ENCODE peak calls at places on chromosomes 7 and 10, in seven cellular contexts. One of them, this sample, is unnamed.

GRCh38 chr10:50216894-50217293 is 34.4 kb downstream of the ASAH2 start:
- DNase-seq in stimulated activated CD8-positive, alpha-beta memory T cell treated with anti-CD3 and anti-CD28 coated beads, Interleukin-7, amount 100 ng/mL, for 4 hours: no peak
- DNase-seq in effector memory CD8-positive, alpha-beta T cell: no peak
- DNase-seq in T-helper 2 cell: no peak
- DNase-seq in GF-D8: no peak
- DNase-seq in ovary: no peak
- DNase-seq in activated CD4-positive, alpha-beta T cell treated with anti-CD3 and anti-CD28 coated beads, Interleukin-2, amount 50 U/mL, for 48 hours: no peak
- DNase-seq in this sample: peak

GRCh38 chr7:143492799-143493568 is 15.3 kb downstream of the TAS2R41 start:
- DNase-seq in stimulated activated CD8-positive, alpha-beta memory T cell treated with anti-CD3 and anti-CD28 coated beads, Interleukin-7, amount 100 ng/mL, for 4 hours: no peak
- DNase-seq in effector memory CD8-positive, alpha-beta T cell: no peak
- DNase-seq in T-helper 2 cell: no peak
- DNase-seq in GF-D8: no peak
- DNase-seq in ovary: no peak
- DNase-seq in activated CD4-positive, alpha-beta T cell treated with anti-CD3 and anti-CD28 coated beads, Interleukin-2, amount 50 U/mL, for 48 hours: no peak
- DNase-seq in this sample: no peak

GRCh38 chr10:60048146-60048545 is 141.8 kb upstream of the CCDC6 start:
- DNase-seq in stimulated activated CD8-positive, alpha-beta memory T cell treated with anti-CD3 and anti-CD28 coated beads, Interleukin-7, amount 100 ng/mL, for 4 hours: no peak
- DNase-seq in effector memory CD8-positive, alpha-beta T cell: no peak
- DNase-seq in T-helper 2 cell: no peak
- DNase-seq in GF-D8: no peak
- DNase-seq in ovary: no peak
- DNase-seq in activated CD4-positive, alpha-beta T cell treated with anti-CD3 and anti-CD28 coated beads, Interleukin-2, amount 50 U/mL, for 48 hours: no peak
- DNase-seq in this sample: no peak

GRCh38 chr10:58755688-58756087 is 243.0 kb downstream of the BICC1 start:
- DNase-seq in stimulated activated CD8-positive, alpha-beta memory T cell treated with anti-CD3 and anti-CD28 coated beads, Interleukin-7, amount 100 ng/mL, for 4 hours: no peak
- DNase-seq in effector memory CD8-positive, alpha-beta T cell: no peak
- DNase-seq in T-helper 2 cell: no peak
- DNase-seq in GF-D8: no peak
- DNase-seq in ovary: no peak
- DNase-seq in activated CD4-positive, alpha-beta T cell treated with anti-CD3 and anti-CD28 coated beads, Interleukin-2, amount 50 U/mL, for 48 hours: no peak
- DNase-seq in this sample: no peak

GRCh38 chr10:381346-381745 is 246.1 kb downstream of the ZMYND11 start:
- DNase-seq in stimulated activated CD8-positive, alpha-beta memory T cell treated with anti-CD3 and anti-CD28 coated beads, Interleukin-7, amount 100 ng/mL, for 4 hours: no peak
- DNase-seq in effector memory CD8-positive, alpha-beta T cell: no peak
- DNase-seq in T-helper 2 cell: no peak
- DNase-seq in GF-D8: no peak
- DNase-seq in ovary: no peak
- DNase-seq in activated CD4-positive, alpha-beta T cell treated with anti-CD3 and anti-CD28 coated beads, Interleukin-2, amount 50 U/mL, for 48 hours: no peak
- DNase-seq in this sample: no peak

GRCh38 chr10:97028126-97028831 is 157.5 kb downstream of the SLIT1 start:
- DNase-seq in stimulated activated CD8-positive, alpha-beta memory T cell treated with anti-CD3 and anti-CD28 coated beads, Interleukin-7, amount 100 ng/mL, for 4 hours: no peak
- DNase-seq in effector memory CD8-positive, alpha-beta T cell: no peak
- DNase-seq in T-helper 2 cell: no peak
- DNase-seq in GF-D8: no peak
- DNase-seq in ovary: no peak
- DNase-seq in activated CD4-positive, alpha-beta T cell treated with anti-CD3 and anti-CD28 coated beads, Interleukin-2, amount 50 U/mL, for 48 hours: no peak
- DNase-seq in this sample: no peak

GRCh38 chr10:317219-317868 is 182.1 kb downstream of the ZMYND11 start:
- DNase-seq in stimulated activated CD8-positive, alpha-beta memory T cell treated with anti-CD3 and anti-CD28 coated beads, Interleukin-7, amount 100 ng/mL, for 4 hours: peak
- DNase-seq in effector memory CD8-positive, alpha-beta T cell: no peak
- DNase-seq in T-helper 2 cell: no peak
- DNase-seq in GF-D8: no peak
- DNase-seq in ovary: no peak
- DNase-seq in activated CD4-positive, alpha-beta T cell treated with anti-CD3 and anti-CD28 coated beads, Interleukin-2, amount 50 U/mL, for 48 hours: no peak
- DNase-seq in this sample: no peak

GRCh38 chr10:79038841-79039201 is 29.9 kb upstream of the ZMIZ1 start:
- DNase-seq in stimulated activated CD8-positive, alpha-beta memory T cell treated with anti-CD3 and anti-CD28 coated beads, Interleukin-7, amount 100 ng/mL, for 4 hours: no peak
- DNase-seq in effector memory CD8-positive, alpha-beta T cell: no peak
- DNase-seq in T-helper 2 cell: no peak
- DNase-seq in GF-D8: no peak
- DNase-seq in ovary: no peak
- DNase-seq in activated CD4-positive, alpha-beta T cell treated with anti-CD3 and anti-CD28 coated beads, Interleukin-2, amount 50 U/mL, for 48 hours: no peak
- DNase-seq in this sample: no peak

GRCh38 chr7:141960687-141961422 is 12.7 kb downstream of the TAS2R38 start:
- DNase-seq in stimulated activated CD8-positive, alpha-beta memory T cell treated with anti-CD3 and anti-CD28 coated beads, Interleukin-7, amount 100 ng/mL, for 4 hours: no peak
- DNase-seq in effector memory CD8-positive, alpha-beta T cell: no peak
- DNase-seq in T-helper 2 cell: no peak
- DNase-seq in GF-D8: peak
- DNase-seq in ovary: no peak
- DNase-seq in activated CD4-positive, alpha-beta T cell treated with anti-CD3 and anti-CD28 coated beads, Interleukin-2, amount 50 U/mL, for 48 hours: no peak
- DNase-seq in this sample: no peak

GRCh38 chr10:131842351-131843088 is 58.3 kb upstream of the PPP2R2D start:
- DNase-seq in stimulated activated CD8-positive, alpha-beta memory T cell treated with anti-CD3 and anti-CD28 coated beads, Interleukin-7, amount 100 ng/mL, for 4 hours: no peak
- DNase-seq in effector memory CD8-positive, alpha-beta T cell: no peak
- DNase-seq in T-helper 2 cell: no peak
- DNase-seq in GF-D8: no peak
- DNase-seq in ovary: no peak
- DNase-seq in activated CD4-positive, alpha-beta T cell treated with anti-CD3 and anti-CD28 coated beads, Interleukin-2, amount 50 U/mL, for 48 hours: no peak
- DNase-seq in this sample: no peak

GRCh38 chr10:14032406-14032998 is 298.2 kb downstream of the FRMD4A start:
- DNase-seq in stimulated activated CD8-positive, alpha-beta memory T cell treated with anti-CD3 and anti-CD28 coated beads, Interleukin-7, amount 100 ng/mL, for 4 hours: no peak
- DNase-seq in effector memory CD8-positive, alpha-beta T cell: peak
- DNase-seq in T-helper 2 cell: no peak
- DNase-seq in GF-D8: no peak
- DNase-seq in ovary: peak
- DNase-seq in activated CD4-positive, alpha-beta T cell treated with anti-CD3 and anti-CD28 coated beads, Interleukin-2, amount 50 U/mL, for 48 hours: peak
- DNase-seq in this sample: no peak

GRCh38 chr7:82131224-82131623 is 312.4 kb downstream of the CACNA2D1 start:
- DNase-seq in stimulated activated CD8-positive, alpha-beta memory T cell treated with anti-CD3 and anti-CD28 coated beads, Interleukin-7, amount 100 ng/mL, for 4 hours: no peak
- DNase-seq in effector memory CD8-positive, alpha-beta T cell: no peak
- DNase-seq in T-helper 2 cell: no peak
- DNase-seq in GF-D8: no peak
- DNase-seq in ovary: no peak
- DNase-seq in activated CD4-positive, alpha-beta T cell treated with anti-CD3 and anti-CD28 coated beads, Interleukin-2, amount 50 U/mL, for 48 hours: no peak
- DNase-seq in this sample: no peak

GRCh38 chr7:90387470-90388240 is 15.6 kb upstream of the CLDN12 start:
- DNase-seq in stimulated activated CD8-positive, alpha-beta memory T cell treated with anti-CD3 and anti-CD28 coated beads, Interleukin-7, amount 100 ng/mL, for 4 hours: no peak
- DNase-seq in effector memory CD8-positive, alpha-beta T cell: no peak
- DNase-seq in T-helper 2 cell: no peak
- DNase-seq in GF-D8: no peak
- DNase-seq in ovary: no peak
- DNase-seq in activated CD4-positive, alpha-beta T cell treated with anti-CD3 and anti-CD28 coated beads, Interleukin-2, amount 50 U/mL, for 48 hours: no peak
- DNase-seq in this sample: no peak

GRCh38 chr7:47550788-47551470 is 31.0 kb downstream of the TNS3 start:
- DNase-seq in stimulated activated CD8-positive, alpha-beta memory T cell treated with anti-CD3 and anti-CD28 coated beads, Interleukin-7, amount 100 ng/mL, for 4 hours: no peak
- DNase-seq in effector memory CD8-positive, alpha-beta T cell: no peak
- DNase-seq in T-helper 2 cell: no peak
- DNase-seq in GF-D8: no peak
- DNase-seq in ovary: peak
- DNase-seq in activated CD4-positive, alpha-beta T cell treated with anti-CD3 and anti-CD28 coated beads, Interleukin-2, amount 50 U/mL, for 48 hours: no peak
- DNase-seq in this sample: no peak

GRCh38 chr7:31478018-31478417 is 35.9 kb upstream of the ITPRID1 start:
- DNase-seq in stimulated activated CD8-positive, alpha-beta memory T cell treated with anti-CD3 and anti-CD28 coated beads, Interleukin-7, amount 100 ng/mL, for 4 hours: no peak
- DNase-seq in effector memory CD8-positive, alpha-beta T cell: no peak
- DNase-seq in T-helper 2 cell: no peak
- DNase-seq in GF-D8: no peak
- DNase-seq in ovary: no peak
- DNase-seq in activated CD4-positive, alpha-beta T cell treated with anti-CD3 and anti-CD28 coated beads, Interleukin-2, amount 50 U/mL, for 48 hours: no peak
- DNase-seq in this sample: no peak

GRCh38 chr7:135964254-135964653 is 12.9 kb downstream of the MTPN start:
- DNase-seq in stimulated activated CD8-positive, alpha-beta memory T cell treated with anti-CD3 and anti-CD28 coated beads, Interleukin-7, amount 100 ng/mL, for 4 hours: no peak
- DNase-seq in effector memory CD8-positive, alpha-beta T cell: no peak
- DNase-seq in T-helper 2 cell: no peak
- DNase-seq in GF-D8: no peak
- DNase-seq in ovary: no peak
- DNase-seq in activated CD4-positive, alpha-beta T cell treated with anti-CD3 and anti-CD28 coated beads, Interleukin-2, amount 50 U/mL, for 48 hours: no peak
- DNase-seq in this sample: no peak

GRCh38 chr7:103810112-103810744 is 179.2 kb downstream of the RELN start:
- DNase-seq in stimulated activated CD8-positive, alpha-beta memory T cell treated with anti-CD3 and anti-CD28 coated beads, Interleukin-7, amount 100 ng/mL, for 4 hours: no peak
- DNase-seq in effector memory CD8-positive, alpha-beta T cell: no peak
- DNase-seq in T-helper 2 cell: no peak
- DNase-seq in GF-D8: no peak
- DNase-seq in ovary: no peak
- DNase-seq in activated CD4-positive, alpha-beta T cell treated with anti-CD3 and anti-CD28 coated beads, Interleukin-2, amount 50 U/mL, for 48 hours: no peak
- DNase-seq in this sample: no peak

GRCh38 chr7:100598425-100598824 is 3.7 kb upstream of the PCOLCE start:
- DNase-seq in stimulated activated CD8-positive, alpha-beta memory T cell treated with anti-CD3 and anti-CD28 coated beads, Interleukin-7, amount 100 ng/mL, for 4 hours: no peak
- DNase-seq in effector memory CD8-positive, alpha-beta T cell: no peak
- DNase-seq in T-helper 2 cell: no peak
- DNase-seq in GF-D8: no peak
- DNase-seq in ovary: no peak
- DNase-seq in activated CD4-positive, alpha-beta T cell treated with anti-CD3 and anti-CD28 coated beads, Interleukin-2, amount 50 U/mL, for 48 hours: no peak
- DNase-seq in this sample: no peak

GRCh38 chr7:113440173-113440572 is 321.8 kb upstream of the SMIM30 start:
- DNase-seq in stimulated activated CD8-positive, alpha-beta memory T cell treated with anti-CD3 and anti-CD28 coated beads, Interleukin-7, amount 100 ng/mL, for 4 hours: no peak
- DNase-seq in effector memory CD8-positive, alpha-beta T cell: no peak
- DNase-seq in T-helper 2 cell: no peak
- DNase-seq in GF-D8: no peak
- DNase-seq in ovary: no peak
- DNase-seq in activated CD4-positive, alpha-beta T cell treated with anti-CD3 and anti-CD28 coated beads, Interleukin-2, amount 50 U/mL, for 48 hours: no peak
- DNase-seq in this sample: no peak

GRCh38 chr10:110634527-110635209 is 9.5 kb upstream of the RBM20 start:
- DNase-seq in stimulated activated CD8-positive, alpha-beta memory T cell treated with anti-CD3 and anti-CD28 coated beads, Interleukin-7, amount 100 ng/mL, for 4 hours: no peak
- DNase-seq in effector memory CD8-positive, alpha-beta T cell: no peak
- DNase-seq in T-helper 2 cell: no peak
- DNase-seq in GF-D8: no peak
- DNase-seq in ovary: no peak
- DNase-seq in activated CD4-positive, alpha-beta T cell treated with anti-CD3 and anti-CD28 coated beads, Interleukin-2, amount 50 U/mL, for 48 hours: no peak
- DNase-seq in this sample: no peak

GRCh38 chr10:983951-984705 is 4.1 kb upstream of the GTPBP4 start:
- DNase-seq in stimulated activated CD8-positive, alpha-beta memory T cell treated with anti-CD3 and anti-CD28 coated beads, Interleukin-7, amount 100 ng/mL, for 4 hours: no peak
- DNase-seq in effector memory CD8-positive, alpha-beta T cell: no peak
- DNase-seq in T-helper 2 cell: no peak
- DNase-seq in GF-D8: no peak
- DNase-seq in ovary: no peak
- DNase-seq in activated CD4-positive, alpha-beta T cell treated with anti-CD3 and anti-CD28 coated beads, Interleukin-2, amount 50 U/mL, for 48 hours: no peak
- DNase-seq in this sample: no peak

GRCh38 chr7:103132995-103133688 is 15.8 kb downstream of the NAPEPLD start:
- DNase-seq in stimulated activated CD8-positive, alpha-beta memory T cell treated with anti-CD3 and anti-CD28 coated beads, Interleukin-7, amount 100 ng/mL, for 4 hours: no peak
- DNase-seq in effector memory CD8-positive, alpha-beta T cell: no peak
- DNase-seq in T-helper 2 cell: no peak
- DNase-seq in GF-D8: no peak
- DNase-seq in ovary: no peak
- DNase-seq in activated CD4-positive, alpha-beta T cell treated with anti-CD3 and anti-CD28 coated beads, Interleukin-2, amount 50 U/mL, for 48 hours: no peak
- DNase-seq in this sample: no peak

GRCh38 chr7:21305455-21306235 is 122.2 kb upstream of the SP4 start:
- DNase-seq in stimulated activated CD8-positive, alpha-beta memory T cell treated with anti-CD3 and anti-CD28 coated beads, Interleukin-7, amount 100 ng/mL, for 4 hours: no peak
- DNase-seq in effector memory CD8-positive, alpha-beta T cell: no peak
- DNase-seq in T-helper 2 cell: no peak
- DNase-seq in GF-D8: no peak
- DNase-seq in ovary: no peak
- DNase-seq in activated CD4-positive, alpha-beta T cell treated with anti-CD3 and anti-CD28 coated beads, Interleukin-2, amount 50 U/mL, for 48 hours: no peak
- DNase-seq in this sample: no peak

GRCh38 chr10:6069101-6069931 is 7.1 kb upstream of the IL2RA start:
- DNase-seq in stimulated activated CD8-positive, alpha-beta memory T cell treated with anti-CD3 and anti-CD28 coated beads, Interleukin-7, amount 100 ng/mL, for 4 hours: no peak
- DNase-seq in effector memory CD8-positive, alpha-beta T cell: no peak
- DNase-seq in T-helper 2 cell: no peak
- DNase-seq in GF-D8: peak
- DNase-seq in ovary: no peak
- DNase-seq in activated CD4-positive, alpha-beta T cell treated with anti-CD3 and anti-CD28 coated beads, Interleukin-2, amount 50 U/mL, for 48 hours: no peak
- DNase-seq in this sample: no peak

GRCh38 chr7:147803625-147804024 is 786.9 kb upstream of the C7orf33 start:
- DNase-seq in stimulated activated CD8-positive, alpha-beta memory T cell treated with anti-CD3 and anti-CD28 coated beads, Interleukin-7, amount 100 ng/mL, for 4 hours: no peak
- DNase-seq in effector memory CD8-positive, alpha-beta T cell: no peak
- DNase-seq in T-helper 2 cell: no peak
- DNase-seq in GF-D8: no peak
- DNase-seq in ovary: no peak
- DNase-seq in activated CD4-positive, alpha-beta T cell treated with anti-CD3 and anti-CD28 coated beads, Interleukin-2, amount 50 U/mL, for 48 hours: no peak
- DNase-seq in this sample: peak

GRCh38 chr10:103797857-103798256 is 57.5 kb downstream of the SH3PXD2A start:
- DNase-seq in stimulated activated CD8-positive, alpha-beta memory T cell treated with anti-CD3 and anti-CD28 coated beads, Interleukin-7, amount 100 ng/mL, for 4 hours: no peak
- DNase-seq in effector memory CD8-positive, alpha-beta T cell: no peak
- DNase-seq in T-helper 2 cell: no peak
- DNase-seq in GF-D8: no peak
- DNase-seq in ovary: no peak
- DNase-seq in activated CD4-positive, alpha-beta T cell treated with anti-CD3 and anti-CD28 coated beads, Interleukin-2, amount 50 U/mL, for 48 hours: no peak
- DNase-seq in this sample: no peak

GRCh38 chr10:28532223-28532508 is 752 bp upstream of the WAC start:
- DNase-seq in stimulated activated CD8-positive, alpha-beta memory T cell treated with anti-CD3 and anti-CD28 coated beads, Interleukin-7, amount 100 ng/mL, for 4 hours: no peak
- DNase-seq in effector memory CD8-positive, alpha-beta T cell: no peak
- DNase-seq in T-helper 2 cell: no peak
- DNase-seq in GF-D8: peak
- DNase-seq in ovary: no peak
- DNase-seq in activated CD4-positive, alpha-beta T cell treated with anti-CD3 and anti-CD28 coated beads, Interleukin-2, amount 50 U/mL, for 48 hours: peak
- DNase-seq in this sample: no peak

GRCh38 chr7:34069676-34070075 is 164.3 kb downstream of the BMPER start:
- DNase-seq in stimulated activated CD8-positive, alpha-beta memory T cell treated with anti-CD3 and anti-CD28 coated beads, Interleukin-7, amount 100 ng/mL, for 4 hours: no peak
- DNase-seq in effector memory CD8-positive, alpha-beta T cell: no peak
- DNase-seq in T-helper 2 cell: no peak
- DNase-seq in GF-D8: no peak
- DNase-seq in ovary: no peak
- DNase-seq in activated CD4-positive, alpha-beta T cell treated with anti-CD3 and anti-CD28 coated beads, Interleukin-2, amount 50 U/mL, for 48 hours: no peak
- DNase-seq in this sample: no peak

GRCh38 chr10:31399631-31400030 is 80.6 kb downstream of the ZEB1 start:
- DNase-seq in stimulated activated CD8-positive, alpha-beta memory T cell treated with anti-CD3 and anti-CD28 coated beads, Interleukin-7, amount 100 ng/mL, for 4 hours: no peak
- DNase-seq in effector memory CD8-positive, alpha-beta T cell: no peak
- DNase-seq in T-helper 2 cell: no peak
- DNase-seq in GF-D8: no peak
- DNase-seq in ovary: no peak
- DNase-seq in activated CD4-positive, alpha-beta T cell treated with anti-CD3 and anti-CD28 coated beads, Interleukin-2, amount 50 U/mL, for 48 hours: no peak
- DNase-seq in this sample: no peak